ENCODE peak calls at places on chromosomes 2 and 18, in six cellular contexts. One of them, this sample, is unnamed.

GRCh38 chr18:63339920-63340484 is 20.4 kb upstream of the BCL2 start:
- DNase-seq in GM23248: peak; percentile 68
- DNase-seq in GM23338: peak; percentile 96
- DNase-seq in HCT116: peak; percentile 10
- DNase-seq in hepatocyte: peak; percentile 67
- DNase-seq in PC-3: peak; percentile 46
- DNase-seq in this sample: peak; percentile 86

GRCh38 chr2:220966636-220967035 is 605.5 kb downstream of the EPHA4 start:
- DNase-seq in GM23248: peak; percentile 81
- DNase-seq in GM23338: no peak
- DNase-seq in PC-3: peak; percentile 78
- DNase-seq in HCT116: no peak
- DNase-seq in hepatocyte: no peak
- DNase-seq in this sample: no peak

GRCh38 chr2:21220930-21221329 is 97.2 kb downstream of the TDRD15 start:
- DNase-seq in PC-3: no peak
- DNase-seq in GM23248: no peak
- DNase-seq in HCT116: no peak
- DNase-seq in hepatocyte: no peak
- DNase-seq in GM23338: no peak
- DNase-seq in this sample: no peak

GRCh38 chr2:63814114-63814513 is 27.6 kb upstream of the UGP2 start:
- DNase-seq in GM23248: peak; percentile 59
- DNase-seq in GM23338: no peak
- DNase-seq in PC-3: no peak
- DNase-seq in hepatocyte: no peak
- DNase-seq in HCT116: no peak
- DNase-seq in this sample: no peak

GRCh38 chr2:177604291-177605065 is 211.9 kb downstream of the AGPS start:
- DNase-seq in PC-3: peak; percentile 76
- DNase-seq in hepatocyte: peak; percentile 81
- DNase-seq in GM23248: peak; percentile 83
- DNase-seq in HCT116: peak; percentile 53
- DNase-seq in GM23338: peak; percentile 84
- DNase-seq in this sample: peak; percentile 75

GRCh38 chr2:202718614-202719013 is 83.8 kb downstream of the FAM117B start:
- DNase-seq in hepatocyte: peak; percentile 16
- DNase-seq in GM23338: no peak
- DNase-seq in HCT116: peak; percentile 19
- DNase-seq in PC-3: peak; percentile 50
- DNase-seq in GM23248: peak; percentile 60
- DNase-seq in this sample: no peak

GRCh38 chr2:207078186-207078798 is 87.5 kb downstream of the KLF7 start:
- DNase-seq in hepatocyte: no peak
- DNase-seq in PC-3: no peak
- DNase-seq in GM23338: no peak
- DNase-seq in GM23248: no peak
- DNase-seq in HCT116: no peak
- DNase-seq in this sample: no peak

GRCh38 chr2:1254662-1255372 is 158.4 kb upstream of the TPO start:
- DNase-seq in GM23248: no peak
- DNase-seq in GM23338: no peak
- DNase-seq in HCT116: no peak
- DNase-seq in hepatocyte: no peak
- DNase-seq in PC-3: no peak
- DNase-seq in this sample: no peak

GRCh38 chr2:230899786-230900185 is 25.3 kb downstream of the GPR55 start:
- DNase-seq in hepatocyte: no peak
- DNase-seq in HCT116: no peak
- DNase-seq in GM23338: no peak
- DNase-seq in GM23248: peak; percentile 22
- DNase-seq in PC-3: no peak
- DNase-seq in this sample: no peak

GRCh38 chr2:181461056-181461630 is 4.0 kb downstream of the ITGA4 start:
- DNase-seq in HCT116: no peak
- DNase-seq in PC-3: no peak
- DNase-seq in GM23338: no peak
- DNase-seq in hepatocyte: no peak
- DNase-seq in GM23248: no peak
- DNase-seq in this sample: no peak

GRCh38 chr2:235859651-235860050 is 308.5 kb downstream of the GBX2 start:
- DNase-seq in GM23248: no peak
- DNase-seq in GM23338: no peak
- DNase-seq in hepatocyte: no peak
- DNase-seq in HCT116: no peak
- DNase-seq in PC-3: no peak
- DNase-seq in this sample: peak; percentile 15

GRCh38 chr2:162623888-162624287 is 214.7 kb downstream of the KCNH7 start:
- DNase-seq in hepatocyte: no peak
- DNase-seq in GM23338: no peak
- DNase-seq in PC-3: no peak
- DNase-seq in GM23248: no peak
- DNase-seq in HCT116: no peak
- DNase-seq in this sample: no peak

GRCh38 chr2:46967990-46968647 is 52.5 kb upstream of the MCFD2 start:
- DNase-seq in GM23338: no peak
- DNase-seq in GM23248: peak; percentile 99
- DNase-seq in HCT116: peak; percentile 82
- DNase-seq in hepatocyte: peak; percentile 68
- DNase-seq in PC-3: peak; percentile 87
- DNase-seq in this sample: no peak

GRCh38 chr2:240644859-240645301 is 19.6 kb downstream of the GPR35 start:
- DNase-seq in PC-3: no peak
- DNase-seq in hepatocyte: no peak
- DNase-seq in GM23248: no peak
- DNase-seq in GM23338: no peak
- DNase-seq in HCT116: no peak
- DNase-seq in this sample: no peak

GRCh38 chr2:179613299-179613651 is 248.1 kb downstream of the ZNF385B start:
- DNase-seq in GM23248: peak; percentile 1
- DNase-seq in hepatocyte: no peak
- DNase-seq in GM23338: no peak
- DNase-seq in PC-3: no peak
- DNase-seq in HCT116: no peak
- DNase-seq in this sample: no peak

GRCh38 chr2:179612108-179612507 is 249.3 kb downstream of the ZNF385B start:
- DNase-seq in GM23248: peak; percentile 80
- DNase-seq in GM23338: no peak
- DNase-seq in PC-3: no peak
- DNase-seq in hepatocyte: peak; percentile 60
- DNase-seq in HCT116: no peak
- DNase-seq in this sample: no peak

GRCh38 chr2:179613701-179614100 is 247.7 kb downstream of the ZNF385B start:
- DNase-seq in GM23338: no peak
- DNase-seq in HCT116: no peak
- DNase-seq in GM23248: peak; percentile 71
- DNase-seq in PC-3: no peak
- DNase-seq in hepatocyte: no peak
- DNase-seq in this sample: no peak

GRCh38 chr2:179614121-179614520 is 247.3 kb downstream of the ZNF385B start:
- DNase-seq in HCT116: no peak
- DNase-seq in hepatocyte: no peak
- DNase-seq in GM23338: no peak
- DNase-seq in GM23248: peak; percentile 58
- DNase-seq in PC-3: no peak
- DNase-seq in this sample: no peak

GRCh38 chr2:179612591-179613298 is 248.7 kb downstream of the ZNF385B start:
- DNase-seq in PC-3: no peak
- DNase-seq in GM23248: peak; percentile 30
- DNase-seq in HCT116: no peak
- DNase-seq in GM23338: no peak
- DNase-seq in hepatocyte: no peak
- DNase-seq in this sample: no peak
- TF ChIP-seq EZH2phosphoT487 in PC-3: no peak
- TF ChIP-seq EZH2phosphoT487 in GM23248: no peak
- TF ChIP-seq EZH2phosphoT487 in HCT116: no peak
- TF ChIP-seq EZH2phosphoT487 in GM23338: no peak
- TF ChIP-seq EZH2phosphoT487 in hepatocyte: no peak
- TF ChIP-seq EZH2phosphoT487 in this sample: no peak

DNA sequence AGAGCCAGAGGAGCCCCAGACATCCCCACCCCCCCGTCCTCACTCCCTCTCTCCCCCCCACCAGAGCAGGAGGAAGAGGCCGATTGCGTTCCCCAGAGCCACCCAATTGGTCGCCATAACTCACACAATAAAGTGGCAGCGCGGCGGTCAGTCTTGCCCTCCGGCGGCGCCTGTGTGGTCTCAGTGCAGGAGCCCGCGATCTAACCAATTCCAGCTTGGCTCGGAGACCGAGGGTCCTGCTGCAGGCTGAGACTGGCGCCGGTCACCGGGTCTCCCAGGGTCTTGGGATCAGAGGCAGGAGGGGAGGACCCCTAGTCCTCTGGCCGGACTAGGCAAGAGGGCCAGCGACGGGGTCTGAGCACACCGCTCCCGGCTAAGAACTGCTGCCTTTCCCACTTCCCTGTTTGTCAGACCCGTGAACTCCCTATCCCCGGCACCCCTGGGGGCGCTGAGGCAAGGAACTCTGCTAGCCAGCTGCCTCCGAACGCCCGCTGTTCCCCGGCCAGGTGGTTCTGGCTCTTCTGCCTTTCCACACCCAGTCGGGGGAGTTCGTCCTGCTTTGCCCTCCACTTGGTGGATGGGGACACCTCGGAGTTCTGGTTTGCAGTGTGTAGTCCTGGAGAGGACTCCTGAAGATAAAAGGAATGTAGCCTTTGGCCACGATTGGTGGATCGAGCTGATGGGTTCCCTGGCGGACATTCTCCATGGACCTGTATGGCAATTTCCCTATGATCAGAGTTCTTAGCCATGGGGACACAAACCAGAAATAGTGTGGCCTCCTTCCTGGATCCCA is 1.0 kb upstream of the HOXD12 start:
- DNase-seq in GM23248: peak; percentile 53
- DNase-seq in GM23338: peak; percentile 66
- DNase-seq in PC-3: no peak
- DNase-seq in HCT116: no peak
- DNase-seq in hepatocyte: no peak
- DNase-seq in this sample: no peak
- TF ChIP-seq EZH2 in GM23248: no peak
- TF ChIP-seq EZH2 in GM23338: peak; percentile 86
- TF ChIP-seq EZH2 in PC-3: no peak
- TF ChIP-seq EZH2 in HCT116: no peak
- TF ChIP-seq EZH2 in hepatocyte: peak; percentile 25
- TF ChIP-seq EZH2 in this sample: peak; percentile 74

GRCh38 chr2:38765551-38765950 is 12.5 kb upstream of the GEMIN6 start:
- DNase-seq in HCT116: no peak
- DNase-seq in hepatocyte: no peak
- DNase-seq in PC-3: no peak
- DNase-seq in GM23248: no peak
- DNase-seq in GM23338: no peak
- DNase-seq in this sample: no peak
- H3K4me2 ChIP-seq in HCT116: no peak overlapping the region
- H3K4me2 ChIP-seq in hepatocyte: no peak overlapping the region
- H3K4me2 ChIP-seq in PC-3: peak overlapping the region; percentile 14
- H3K4me2 ChIP-seq in GM23248: peak overlapping the region; percentile 45
- H3K4me2 ChIP-seq in GM23338: no peak overlapping the region
- H3K4me2 ChIP-seq in this sample: no peak overlapping the region

GRCh38 chr2:134491796-134492441 is 226.9 kb downstream of the TMEM163 start:
- DNase-seq in GM23248: no peak
- DNase-seq in hepatocyte: no peak
- DNase-seq in PC-3: peak; percentile 70
- DNase-seq in GM23338: no peak
- DNase-seq in HCT116: peak; percentile 37
- DNase-seq in this sample: no peak
- TF ChIP-seq EZH2phosphoT487 in GM23248: no peak
- TF ChIP-seq EZH2phosphoT487 in hepatocyte: no peak
- TF ChIP-seq EZH2phosphoT487 in PC-3: no peak
- TF ChIP-seq EZH2phosphoT487 in GM23338: no peak
- TF ChIP-seq EZH2phosphoT487 in HCT116: no peak
- TF ChIP-seq EZH2phosphoT487 in this sample: no peak

This sample was measured in neural progenitor cell.